ENCODE peak calls at places on chromosomes 6 and 20, in seven cellular contexts. X is right lobe of liver; Y is breast epithelium; D is pancreas; E is psoas muscle; F is CD8-positive, alpha-beta T cell; Z is BE2C. G is an unnamed sample.

GRCh38 chr6:49556429-49556837 is 6.0 kb downstream of the C6orf141 start:
- DNase-seq in X (no peak), Y (no peak), D (no peak), E (no peak), F (no peak), Z (no peak), G (no peak)

GRCh38 chr6:137968901-137969300 is 101.8 kb downstream of the TNFAIP3 start:
- DNase-seq in X (no peak), Y (no peak), D (no peak), E (no peak), F (no peak), Z (no peak), G (no peak)

GRCh38 chr20:23366384-23366783 is 4.4 kb downstream of the GZF1 start:
- DNase-seq in X (no peak), Y (no peak), D (no peak), E (no peak), F (no peak), Z (no peak), G (no peak)

GRCh38 chr20:64176548-64177419 is 12.5 kb downstream of the MYT1 start:
- DNase-seq in X (no peak), Y (no peak), D (no peak), E (no peak), F (no peak), Z (no peak), G (no peak)

GRCh38 chr20:30500829-30501440 is 756.5 kb upstream of the DEFB115 start:
- DNase-seq in X (no peak), Y (no peak), D (no peak), E (no peak), F (no peak), Z (no peak), G (no peak)

GRCh38 chr6:134223761-134224445 is 94.0 kb downstream of the SGK1 start:
- DNase-seq in X (no peak), Y (no peak), D (no peak), E (no peak), F (no peak), Z (no peak), G (no peak)

GRCh38 chr6:100998111-100998510 is 117.0 kb upstream of the ASCC3 start:
- DNase-seq in X (no peak), Y (no peak), D (no peak), E (no peak), F (no peak), Z (no peak), G (no peak)

GRCh38 chr6:116217069-116217468 is 36.8 kb downstream of the TSPYL4 start:
- DNase-seq in X (no peak), Y (no peak), D (no peak), E (no peak), F (no peak), Z (no peak), G (no peak)

GRCh38 chr6:3798211-3798909 is 46.8 kb upstream of the PXDC1 start:
- DNase-seq in X (no peak), Y (no peak), D (no peak), E (no peak), F (no peak), Z (no peak), G (no peak)

GRCh38 chr6:51913265-51913664 is 174.1 kb downstream of the PKHD1 start:
- DNase-seq in X (no peak), Y (no peak), D (no peak), E (no peak), F (no peak), Z (no peak), G (no peak)

GRCh38 chr20:44138859-44139258 is 48.1 kb downstream of the JPH2 start:
- DNase-seq in X (no peak), Y (no peak), D (no peak), E (peak), F (no peak), Z (no peak), G (no peak)

GRCh38 chr6:143232849-143233248 is 172.2 kb downstream of the AIG1 start:
- DNase-seq in X (no peak), Y (no peak), D (no peak), E (no peak), F (no peak), Z (peak), G (no peak)

GRCh38 chr6:149840345-149841075 is 23.6 kb downstream of the LRP11 start:
- DNase-seq in X (peak), Y (peak), D (peak), E (peak), F (no peak), Z (peak), G (peak)

GRCh38 chr6:52576392-52577021 is 353 bp downstream of the TRAM2 start:
- DNase-seq in X (peak), Y (peak), D (no peak), E (peak), F (peak), Z (peak), G (no peak)

GRCh38 chr6:36788768-36789167 is 50.5 kb downstream of the CPNE5 start:
- DNase-seq in X (no peak), Y (no peak), D (no peak), E (no peak), F (no peak), Z (no peak), G (no peak)

GRCh38 chr6:156842598-156843250 is 65.5 kb downstream of the ARID1B start:
- DNase-seq in X (no peak), Y (no peak), D (no peak), E (no peak), F (no peak), Z (no peak), G (no peak)

GRCh38 chr20:63706852-63707557 is 771 bp downstream of the ARFRP1 start:
- DNase-seq in X (peak), Y (no peak), D (peak), E (peak), F (peak), Z (peak), G (peak)

GRCh38 chr6:699319-699718 is 6.4 kb upstream of the EXOC2 start:
- DNase-seq in X (no peak), Y (no peak), D (no peak), E (no peak), F (no peak), Z (no peak), G (no peak)

GRCh38 chr20:32439132-32439829 is 81.2 kb downstream of the ASXL1 start:
- DNase-seq in X (no peak), Y (peak), D (no peak), E (no peak), F (no peak), Z (no peak), G (no peak)

GRCh38 chr6:125454351-125454750 is 152.6 kb upstream of the HDDC2 start:
- DNase-seq in X (no peak), Y (no peak), D (no peak), E (no peak), F (no peak), Z (no peak), G (no peak)

GRCh38 chr20:25056601-25057233 is 1.2 kb downstream of the ACSS1 start:
- DNase-seq in X (no peak), Y (no peak), D (no peak), E (no peak), F (no peak), Z (no peak), G (peak)

GRCh38 chr6:139290787-139291294 is 957 bp downstream of the TXLNB start:
- DNase-seq in X (no peak), Y (no peak), D (no peak), E (peak), F (peak), Z (no peak), G (peak)

GRCh38 chr20:38275815-38276550 is 15.4 kb upstream of the KIAA1755 start:
- DNase-seq in X (peak), Y (no peak), D (no peak), E (no peak), F (no peak), Z (no peak), G (no peak)

GRCh38 chr20:18324596-18325089 is 36.3 kb downstream of the ZNF133 start:
- DNase-seq in X (no peak), Y (no peak), D (no peak), E (no peak), F (no peak), Z (no peak), G (no peak)

GRCh38 chr6:118724211-118724610 is 72.8 kb upstream of the CEP85L start:
- DNase-seq in X (no peak), Y (no peak), D (no peak), E (no peak), F (no peak), Z (no peak), G (no peak)

DNA sequence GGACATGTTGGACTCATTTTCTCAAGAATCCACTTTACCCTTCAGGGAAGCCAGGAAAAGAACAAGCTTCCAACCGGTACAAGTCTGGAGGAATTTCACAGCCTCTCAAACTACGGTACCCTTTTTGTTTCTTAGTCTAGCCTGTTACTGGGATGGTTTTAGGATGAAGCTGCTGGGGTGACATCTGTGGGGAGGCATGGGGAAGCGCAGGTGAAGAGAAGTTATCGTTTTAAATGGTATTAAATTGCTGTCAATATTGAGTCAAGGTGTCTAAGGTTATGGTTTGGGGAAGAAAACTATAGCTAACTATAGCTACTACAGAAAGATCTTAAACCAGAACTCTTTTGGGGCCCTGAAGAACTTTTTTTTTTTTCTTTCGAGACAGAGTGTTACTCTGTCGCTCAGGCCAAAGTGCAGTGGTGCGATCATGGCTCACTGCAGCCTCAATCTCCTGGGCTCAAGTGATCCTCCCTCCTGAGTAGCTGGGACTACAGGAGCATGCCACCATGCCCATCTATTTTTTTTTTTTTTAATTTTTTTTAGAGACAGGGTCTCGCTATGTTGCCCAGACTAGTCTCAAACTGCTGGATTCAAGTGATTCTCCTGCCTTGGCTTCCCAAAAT is 128.7 kb downstream of the RIN2 start:
- DNase-seq in X (no peak), Y (no peak), D (no peak), E (no peak), F (no peak), Z (no peak), G (no peak)
- TF ChIP-seq CTCF in X (peak), Y (no peak), D (no peak), E (no peak), F (no peak), Z (no peak), G (no peak)

DNA sequence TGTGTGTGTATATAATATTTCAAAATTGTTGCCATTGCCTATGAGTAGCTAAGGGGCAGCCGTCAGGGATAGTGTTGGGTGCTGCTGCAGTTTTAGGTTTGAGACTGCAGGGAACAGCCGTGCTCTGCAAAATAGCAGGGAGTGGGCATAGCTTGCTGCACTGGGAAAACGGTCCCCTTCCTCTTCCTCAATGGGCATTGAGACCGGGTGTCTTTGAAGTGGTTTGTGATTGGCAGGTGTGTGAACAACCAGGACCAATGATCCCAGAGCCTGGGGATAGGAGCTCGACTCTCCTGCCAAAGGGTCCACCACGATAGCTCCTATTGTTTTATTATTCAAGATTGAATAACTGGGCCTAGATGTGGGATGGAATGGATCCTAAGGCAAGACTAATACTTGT is 5.1 kb upstream of the EBF4 start:
- DNase-seq in X (no peak), Y (no peak), D (no peak), E (no peak), F (no peak), Z (no peak), G (no peak)
- H3K4me3 ChIP-seq in X (no peak), Y (no peak), D (no peak), E (no peak), F (no peak), Z (no peak), G (no peak)

GRCh38 chr6:82840571-82840970 is 225.1 kb downstream of the UBE3D start:
- DNase-seq in X (no peak), Y (no peak), D (no peak), E (no peak), F (no peak), Z (no peak), G (no peak)

GRCh38 chr6:82842721-82843120 is 222.9 kb downstream of the UBE3D start:
- DNase-seq in X (no peak), Y (no peak), D (no peak), E (no peak), F (no peak), Z (no peak), G (no peak)

GRCh38 chr6:82843291-82843885 is 222.3 kb downstream of the UBE3D start:
- DNase-seq in X (no peak), Y (no peak), D (no peak), E (no peak), F (no peak), Z (no peak), G (no peak)

GRCh38 chr6:82836022-82836575 is 229.5 kb downstream of the UBE3D start:
- DNase-seq in X (no peak), Y (no peak), D (no peak), E (peak), F (no peak), Z (no peak), G (no peak)

DNA sequence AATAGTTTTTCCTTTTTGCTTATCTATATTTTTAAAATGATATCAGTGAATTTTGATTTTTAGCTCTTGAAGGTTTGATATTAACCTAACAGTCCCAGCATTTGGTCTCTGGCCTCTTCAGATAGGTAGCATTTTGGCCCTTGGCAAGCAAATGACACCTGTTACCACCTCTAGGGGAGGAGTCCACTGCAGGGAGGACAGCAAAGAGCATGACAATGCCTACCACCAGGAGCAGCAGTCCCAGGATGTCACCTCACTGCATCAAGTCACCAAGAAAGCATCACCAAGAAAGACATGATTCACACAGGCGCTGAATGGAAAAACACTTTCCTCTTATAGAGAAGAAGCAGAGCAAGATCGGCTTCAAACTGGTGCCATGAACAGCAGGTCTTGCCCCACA is 224.3 kb downstream of the UBE3D start:
- DNase-seq in X (no peak), Y (no peak), D (no peak), E (no peak), F (no peak), Z (no peak), G (no peak)
- TF ChIP-seq CTCF in X (no peak), Y (no peak), D (no peak), E (no peak), F (no peak), Z (no peak), G (no peak)

DNA sequence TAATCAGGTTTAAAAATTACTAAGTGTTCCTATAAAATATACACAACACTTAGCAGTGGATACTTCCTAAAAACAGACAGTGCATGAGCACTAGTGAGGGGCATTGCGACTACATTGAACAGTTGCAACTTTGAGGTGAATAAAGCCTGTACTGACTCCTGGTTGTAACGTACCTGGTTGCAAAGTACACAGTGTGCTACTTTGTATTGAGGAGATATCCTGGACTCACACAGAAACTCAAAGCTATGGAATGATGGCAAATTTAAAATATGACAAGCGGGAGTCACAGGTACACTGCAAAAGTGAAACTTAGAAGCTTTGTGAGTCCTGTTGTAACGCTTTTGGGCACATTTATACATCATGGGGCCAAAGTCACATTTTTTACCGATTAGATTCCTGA is 55.6 kb upstream of the HLA-A start:
- DNase-seq in X (no peak), Y (no peak), D (no peak), E (no peak), F (no peak), Z (no peak), G (no peak)
- H3K4me3 ChIP-seq in X (peak), Y (no peak), D (peak), E (peak), F (no peak), Z (no peak), G (no peak)

GRCh38 chr6:28983838-28984237 is 21.3 kb downstream of the ZNF311 start:
- DNase-seq in X (no peak), Y (no peak), D (no peak), E (no peak), F (no peak), Z (no peak), G (no peak)

GRCh38 chr6:28980797-28981390 is 24.2 kb downstream of the ZNF311 start:
- DNase-seq in X (peak), Y (peak), D (no peak), E (peak), F (peak), Z (peak), G (peak)

GRCh38 chr6:28981391-28981832 is 23.7 kb downstream of the ZNF311 start:
- DNase-seq in X (peak), Y (peak), D (peak), E (peak), F (peak), Z (peak), G (peak)

GRCh38 chr6:28981833-28982475 is 23.2 kb downstream of the ZNF311 start:
- DNase-seq in X (peak), Y (peak), D (peak), E (peak), F (peak), Z (peak), G (peak)

DNA sequence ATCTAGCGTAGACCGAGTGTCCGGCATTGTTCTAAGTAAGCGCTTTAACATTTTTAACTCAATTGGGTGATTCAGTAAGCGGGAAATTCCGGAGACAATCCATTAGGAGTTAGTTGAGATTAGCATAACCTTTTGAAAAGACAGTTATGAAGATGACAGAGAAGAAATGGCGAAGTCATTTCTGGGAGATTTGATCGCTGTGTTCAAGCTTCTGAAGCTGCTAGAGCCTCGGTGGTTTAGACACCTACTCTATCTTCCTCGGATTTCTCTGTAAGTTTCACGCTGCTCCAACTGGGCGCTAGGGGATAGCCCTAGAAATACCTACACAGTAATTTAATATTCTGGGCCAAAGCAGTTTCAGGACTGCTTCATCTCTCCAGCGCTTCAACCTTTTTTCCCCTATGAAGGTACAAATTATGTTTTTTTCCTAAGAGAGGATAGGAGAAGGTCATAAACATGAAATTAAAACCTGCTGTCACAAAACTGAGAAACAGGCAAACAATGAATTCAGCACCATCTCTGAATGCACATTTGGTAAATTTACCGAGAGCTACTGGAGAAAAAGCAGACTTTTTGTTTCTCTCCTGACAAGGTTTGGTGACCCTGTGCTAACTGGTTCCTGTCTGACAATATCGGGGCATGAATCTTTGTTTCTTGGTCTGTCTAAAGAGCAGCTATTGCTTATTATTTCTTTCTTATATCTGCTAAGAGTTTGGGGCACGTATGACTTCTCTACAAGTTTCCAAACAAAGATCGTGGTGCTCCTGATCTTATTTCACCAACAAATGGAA is 22.4 kb downstream of the ZNF311 start:
- DNase-seq in X (no peak), Y (no peak), D (no peak), E (no peak), F (no peak), Z (peak), G (peak)
- TF ChIP-seq CTCF in X (peak), Y (peak), D (no peak), E (no peak), F (no peak), Z (peak), G (no peak)

GRCh38 chr6:6736753-6737654 is 148.5 kb downstream of the LY86 start:
- DNase-seq in X (no peak), Y (no peak), D (no peak), E (peak), F (no peak), Z (peak), G (peak)
- H3K4me3 ChIP-seq in X (peak), Y (peak), D (peak), E (peak), F (no peak), Z (peak), G (peak)